ENCODE peak calls at places on chromosomes 6 and 20, in eight cellular contexts. R, C, Q, L, A, B, Z and K are unnamed samples.

GRCh38 chr20:57618091-57618765 is 2.0 kb downstream of the ZBP1 start:
- DNase-seq in R (no peak), A (peak), L (no peak), Z (no peak), Q (peak), C (no peak), B (peak), K (no peak)

GRCh38 chr6:7050911-7051779 is 56.6 kb upstream of the RREB1 start:
- DNase-seq in Q (peak), B (peak), A (peak), L (no peak), C (peak), Z (no peak), R (peak), K (peak)

GRCh38 chr6:26125015-26125690 is 37.9 kb downstream of the HFE start:
- DNase-seq in R (no peak), L (no peak), C (no peak), Z (no peak), B (peak), Q (no peak), A (peak), K (no peak)

GRCh38 chr20:47440857-47441773 is 60.6 kb upstream of the NCOA3 start:
- DNase-seq in B (peak), C (no peak), R (no peak), L (no peak), A (peak), Q (peak), Z (no peak), K (no peak)

GRCh38 chr6:37550436-37550835 is 50.7 kb upstream of the CCDC167 start:
- DNase-seq in Z (no peak), C (no peak), B (peak), R (no peak), Q (no peak), A (no peak), L (no peak), K (no peak)

GRCh38 chr20:59618131-59618530 is 13.8 kb downstream of the PHACTR3 start:
- DNase-seq in B (no peak), A (no peak), R (no peak), Z (no peak), Q (no peak), C (no peak), L (no peak), K (no peak)

GRCh38 chr6:112433457-112433856 is 86.3 kb downstream of the RFPL4B start:
- DNase-seq in Z (no peak), B (no peak), A (no peak), R (no peak), C (no peak), Q (no peak), L (no peak), K (no peak)

GRCh38 chr6:13014551-13015378 is 298.2 kb downstream of the PHACTR1 start:
- DNase-seq in R (no peak), C (no peak), A (no peak), L (no peak), Q (peak), B (peak), Z (no peak), K (peak)

GRCh38 chr20:12554416-12554815 is 454.4 kb upstream of the SPTLC3 start:
- DNase-seq in R (no peak), L (no peak), Z (no peak), B (peak), C (no peak), Q (no peak), A (no peak), K (no peak)

GRCh38 chr6:131574133-131574532 is 1.1 kb downstream of the ARG1 start:
- DNase-seq in Z (no peak), R (no peak), A (no peak), L (no peak), Q (no peak), B (no peak), C (no peak), K (no peak)

GRCh38 chr20:56504373-56505005 is 20.1 kb upstream of the FAM209A start:
- DNase-seq in B (no peak), L (no peak), R (no peak), Z (no peak), Q (peak), A (no peak), C (peak), K (no peak)

GRCh38 chr20:9483131-9483530 is 31.3 kb upstream of the LAMP5 start:
- DNase-seq in Q (no peak), B (no peak), L (no peak), Z (no peak), A (no peak), R (no peak), C (no peak), K (no peak)

GRCh38 chr20:25864986-25865714 is 168.5 kb upstream of the ZNF337 start:
- DNase-seq in B (no peak), A (no peak), R (no peak), Q (no peak), L (no peak), C (no peak), Z (no peak), K (no peak)

GRCh38 chr6:106334646-106335448 is 9.3 kb upstream of the ATG5 start:
- DNase-seq in L (peak), C (peak), R (peak), Q (peak), B (peak), Z (peak), A (peak), K (peak)

GRCh38 chr6:4344317-4344899 is 209.0 kb upstream of the ECI2 start:
- DNase-seq in C (no peak), Z (no peak), R (no peak), A (no peak), B (peak), L (no peak), Q (no peak), K (no peak)